ENCODE peak calls at places on chromosomes 5 and 9, in four cellular contexts. U is HCT116, Q is K562, M is HepG2. P is an unnamed sample.

GRCh38 chr5:79055017-79055416 is 14.5 kb downstream of the DMGDH start:
- DNase-seq in U (no peak), Q (no peak), M (no peak), P (no peak)

GRCh38 chr9:86122309-86122708 is 23.0 kb upstream of the GOLM1 start:
- DNase-seq in U (no peak), Q (no peak), M (peak), P (no peak)

GRCh38 chr9:35733109-35733541 is 659 bp downstream of the CREB3 start:
- DNase-seq in U (peak), Q (peak), M (peak), P (no peak)

GRCh38 chr5:35879649-35880048 is 23.0 kb downstream of the IL7R start:
- DNase-seq in U (no peak), Q (no peak), M (no peak), P (no peak)

GRCh38 chr9:36136277-36136893 is at the start of gene GLIPR2:
- DNase-seq in U (peak), Q (peak), M (peak), P (no peak)

GRCh38 chr5:96256795-96257470 is 176.1 kb downstream of the PCSK1 start:
- DNase-seq in U (peak), Q (peak), M (no peak), P (no peak)

GRCh38 chr5:14440598-14441401 is 140.8 kb upstream of the OTULINL start:
- DNase-seq in U (no peak), Q (no peak), M (no peak), P (no peak)

GRCh38 chr5:64771736-64772135 is 3.0 kb downstream of the CWC27 start:
- DNase-seq in U (no peak), Q (no peak), M (no peak), P (no peak)

GRCh38 chr9:37676411-37676830 is 25.7 kb downstream of the FRMPD1 start:
- DNase-seq in U (no peak), Q (no peak), M (no peak), P (no peak)

GRCh38 chr9:101706261-101706798 is 32.1 kb downstream of the GRIN3A start:
- DNase-seq in U (no peak), Q (no peak), M (no peak), P (no peak)

GRCh38 chr5:44807269-44807668 is 1.5 kb upstream of the MRPS30 start:
- DNase-seq in U (no peak), Q (peak), M (no peak), P (no peak)

GRCh38 chr5:77632526-77633268 is 5.8 kb downstream of the OTP start:
- DNase-seq in U (no peak), Q (no peak), M (no peak), P (no peak)

GRCh38 chr9:35481347-35481975 is 8.4 kb upstream of the RUSC2 start:
- DNase-seq in U (peak), Q (peak), M (peak), P (peak)

GRCh38 chr5:142542906-142543305 is 143.0 kb downstream of the FGF1 start:
- DNase-seq in U (no peak), Q (no peak), M (no peak), P (no peak)

GRCh38 chr9:2785060-2785459 is 58.8 kb downstream of the PUM3 start:
- DNase-seq in U (no peak), Q (no peak), M (no peak), P (no peak)

GRCh38 chr9:34986541-34987047 is 3.0 kb upstream of the DNAJB5 start:
- DNase-seq in U (no peak), Q (no peak), M (no peak), P (no peak)

GRCh38 chr9:72978724-72979123 is 25.9 kb upstream of the ALDH1A1 start:
- DNase-seq in U (no peak), Q (no peak), M (no peak), P (no peak)

GRCh38 chr5:36366883-36367282 is 65.2 kb upstream of the RANBP3L start:
- DNase-seq in U (no peak), Q (no peak), M (no peak), P (no peak)

GRCh38 chr5:37717613-37718431 is 122.0 kb downstream of the GDNF start:
- DNase-seq in U (no peak), Q (peak), M (peak), P (peak)

GRCh38 chr9:22307013-22307711 is 139.5 kb upstream of the DMRTA1 start:
- DNase-seq in U (peak), Q (no peak), M (peak), P (no peak)

GRCh38 chr5:147746986-147747385 is 35.5 kb downstream of the JAKMIP2 start:
- DNase-seq in U (no peak), Q (no peak), M (no peak), P (no peak)

GRCh38 chr5:135973323-135974018 is 18.7 kb upstream of the LECT2 start:
- DNase-seq in U (no peak), Q (no peak), M (peak), P (no peak)

GRCh38 chr9:4315582-4316215 is 15.8 kb upstream of the GLIS3 start:
- DNase-seq in U (peak), Q (peak), M (peak), P (no peak)

GRCh38 chr9:78592866-78593265 is 295.9 kb downstream of the PSAT1 start:
- DNase-seq in U (no peak), Q (no peak), M (no peak), P (no peak)

GRCh38 chr9:121222524-121223171 is 21.0 kb upstream of the RAB14 start:
- DNase-seq in U (peak), Q (peak), M (peak), P (no peak)

GRCh38 chr9:123335227-123335985 is 20.6 kb upstream of the CRB2 start:
- DNase-seq in U (no peak), Q (peak), M (no peak), P (no peak)

GRCh38 chr9:8492034-8492433 is 692.5 kb upstream of the DMAC1 start:
- DNase-seq in U (no peak), Q (no peak), M (no peak), P (no peak)

GRCh38 chr9:111940697-111941096 is 44.1 kb downstream of the UGCG start:
- DNase-seq in U (no peak), Q (no peak), M (no peak), P (no peak)

GRCh38 chr5:92605591-92605990 is 975.4 kb downstream of the NR2F1-AS1 start:
- DNase-seq in U (no peak), Q (no peak), M (no peak), P (no peak)
- TF ChIP-seq TCF7L2 in U (no peak), Q (no peak), M (no peak), P (peak)

DNA sequence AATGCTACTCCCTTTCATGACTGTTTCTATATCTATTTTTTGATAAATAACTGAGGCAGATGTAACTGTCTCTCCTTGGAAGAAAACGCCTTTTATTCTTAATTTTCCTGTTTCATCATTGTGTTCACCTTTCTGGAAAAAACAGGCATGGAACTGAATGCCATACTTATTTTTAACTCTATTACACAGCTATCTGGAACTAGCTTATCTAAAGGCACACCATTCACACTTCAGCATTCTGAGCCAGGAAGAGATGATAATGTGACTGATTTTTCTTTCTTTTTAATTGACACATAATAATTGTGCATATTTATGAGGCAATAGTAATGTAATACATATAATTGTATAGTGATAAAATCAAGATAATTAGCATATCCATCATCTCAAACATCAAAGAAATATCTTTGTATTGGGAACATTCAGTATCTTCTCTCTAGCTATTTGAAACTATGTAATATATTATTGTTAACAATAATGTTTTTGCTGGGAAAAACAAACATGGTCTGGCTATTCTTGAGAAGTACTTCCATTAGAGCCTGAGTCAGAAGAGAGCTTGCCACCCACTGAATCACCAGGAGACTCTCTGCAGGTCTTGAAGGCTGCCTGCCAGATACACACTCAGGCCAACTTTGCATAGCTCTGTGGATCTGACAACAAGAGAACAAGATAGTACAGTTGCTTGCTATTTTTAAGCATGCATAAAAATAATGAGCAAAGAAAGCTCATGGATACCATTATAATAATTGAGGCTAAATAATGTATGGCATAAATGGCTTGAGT is 501.0 kb upstream of the EDIL3 start:
- DNase-seq in U (no peak), Q (no peak), M (no peak), P (no peak)
- TF ChIP-seq TCF7L2 in U (no peak), Q (no peak), M (no peak), P (no peak)

DNA sequence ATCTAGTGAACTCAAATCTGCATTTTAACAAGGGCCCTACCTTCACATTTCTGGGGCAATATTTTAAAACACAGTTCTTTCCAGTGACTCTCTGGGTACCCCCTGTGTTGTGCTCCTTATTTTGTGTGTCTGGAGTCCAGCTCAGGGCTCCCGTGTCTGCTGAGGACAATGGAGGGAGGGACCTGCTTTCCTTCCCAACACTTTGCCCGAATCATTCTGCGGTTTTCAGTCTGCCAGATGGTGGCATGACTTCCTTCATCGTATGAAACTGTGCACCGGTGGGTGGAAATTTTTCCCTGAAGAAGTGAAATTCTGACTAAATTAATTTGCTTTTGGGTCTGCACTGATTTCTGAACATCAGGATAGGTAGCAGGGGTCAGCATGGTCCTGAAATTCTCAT is 153.6 kb upstream of the CD180 start:
- DNase-seq in U (no peak), Q (no peak), M (no peak), P (no peak)
- TF ChIP-seq TCF7L2 in U (no peak), Q (no peak), M (no peak), P (no peak)

DNA sequence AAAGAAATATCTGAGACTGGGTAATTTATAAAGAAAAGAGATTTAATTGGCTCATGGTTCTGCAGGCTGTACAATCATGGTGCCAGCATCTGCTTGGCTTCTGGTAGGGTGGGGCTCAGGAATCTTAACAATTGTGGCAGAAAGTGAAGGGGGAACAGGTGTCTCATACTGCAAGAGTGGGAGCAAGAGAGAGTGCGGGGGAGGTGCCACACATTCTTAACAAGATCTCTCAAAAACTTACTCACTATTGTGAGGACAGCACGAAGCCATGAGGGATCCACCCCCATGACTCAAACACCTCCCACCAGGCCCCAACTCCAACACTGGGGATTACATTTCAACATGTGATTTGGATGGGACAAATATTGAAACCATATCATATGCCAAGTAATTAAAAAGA is 70.1 kb upstream of the PANK3 start:
- DNase-seq in U (no peak), Q (no peak), M (no peak), P (no peak)
- TF ChIP-seq TCF7L2 in U (no peak), Q (no peak), M (no peak), P (no peak)

DNA sequence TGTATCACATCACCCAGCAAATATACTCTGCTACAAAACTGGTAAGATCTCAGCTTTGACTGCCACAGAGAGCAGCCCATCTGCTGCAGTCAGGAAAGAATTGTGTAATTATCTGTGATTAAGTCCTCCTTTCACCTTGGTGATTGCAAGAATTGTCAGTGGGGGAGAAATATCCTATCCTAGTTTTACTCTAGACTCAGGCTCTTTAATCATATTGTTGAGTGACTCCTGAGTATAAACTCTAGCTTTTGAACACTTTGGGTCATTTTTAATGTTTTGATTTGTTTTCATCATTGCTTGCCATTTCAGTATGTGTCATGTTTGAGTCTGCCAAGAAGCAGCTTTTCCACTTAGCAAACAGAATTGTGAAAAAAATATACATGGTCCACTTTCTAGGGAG is 32.1 kb downstream of the VCAN start:
- DNase-seq in U (no peak), Q (no peak), M (no peak), P (no peak)
- TF ChIP-seq TCF7L2 in U (no peak), Q (no peak), M (no peak), P (no peak)

GRCh38 chr5:140466981-140467742 is 65.5 kb downstream of the ANKHD1 start:
- DNase-seq in U (no peak), Q (no peak), M (no peak), P (no peak)

GRCh38 chr5:140469259-140469658 is 67.6 kb downstream of the ANKHD1 start:
- DNase-seq in U (no peak), Q (no peak), M (no peak), P (no peak)

GRCh38 chr5:140468188-140468587 is 66.6 kb downstream of the ANKHD1 start:
- DNase-seq in U (no peak), Q (peak), M (no peak), P (no peak)
- TF ChIP-seq TCF7L2 in U (no peak), Q (no peak), M (no peak), P (no peak)

GRCh38 chr9:12854218-12854617 is 79.4 kb downstream of the LURAP1L start:
- DNase-seq in U (no peak), Q (no peak), M (no peak), P (no peak)
- TF ChIP-seq TCF7L2 in U (no peak), Q (no peak), M (no peak), P (no peak)

P was measured in Panc1.